ENCODE peak calls at places on chromosomes 11 and 22, in nine cellular contexts. K is astrocyte; W is central memory CD4-positive, alpha-beta T cell; T is adrenal gland; H is PC-3; E is stimulated activated CD8-positive, alpha-beta memory T cell treated with anti-CD3 and anti-CD28 coated beads, Interleukin-4, amount 100 ng/mL, for 24 hours; R is epithelial cell of esophagus; C is sciatic nerve; V is body of pancreas. I is an unnamed sample.

GRCh38 chr11:84794663-84795443 is 832.3 kb downstream of the DLG2 start:
- DNase-seq in H (no peak), T (no peak), K (no peak), W (no peak), R (no peak), V (no peak), C (no peak), E (no peak), I (no peak)

GRCh38 chr22:25564320-25564978 is at the start of gene GRK3:
- DNase-seq in V (peak), W (peak), R (peak), E (peak), H (no peak), T (peak), C (peak), K (peak), I (peak)

GRCh38 chr22:44586337-44586990 is 88.4 kb upstream of the RTL6 start:
- DNase-seq in E (no peak), C (no peak), T (no peak), V (no peak), R (peak), K (no peak), H (peak), W (no peak), I (no peak)

GRCh38 chr11:2466869-2467694 is 22.3 kb downstream of the KCNQ1 start:
- DNase-seq in H (no peak), E (no peak), C (peak), T (peak), W (peak), V (no peak), K (no peak), R (no peak), I (no peak)

GRCh38 chr11:57567210-57567511 is 311 bp downstream of the UBE2L6 start:
- DNase-seq in E (no peak), W (peak), C (no peak), K (peak), R (no peak), V (no peak), T (peak), H (peak), I (no peak)

GRCh38 chr11:33582636-33583325 is 117.8 kb downstream of the C11orf91 start:
- DNase-seq in E (no peak), T (no peak), V (no peak), W (no peak), C (no peak), H (no peak), R (no peak), K (no peak), I (no peak)

GRCh38 chr11:113106507-113106906 is 145.3 kb downstream of the NCAM1 start:
- DNase-seq in H (no peak), V (no peak), R (no peak), T (no peak), K (peak), W (no peak), C (no peak), E (no peak), I (no peak)

GRCh38 chr22:37733625-37734401 is 37.0 kb downstream of the TRIOBP start:
- DNase-seq in E (no peak), K (no peak), H (no peak), W (no peak), C (no peak), T (no peak), R (no peak), V (no peak), I (no peak)

GRCh38 chr11:132838621-132839020 is 693.7 kb downstream of the OPCML start:
- DNase-seq in E (no peak), H (no peak), V (no peak), R (peak), W (no peak), K (peak), C (no peak), T (no peak), I (peak)

GRCh38 chr22:42937164-42937854 is 77.6 kb downstream of the PACSIN2 start:
- DNase-seq in K (peak), V (peak), T (peak), C (no peak), E (peak), R (peak), H (peak), W (no peak), I (peak)

GRCh38 chr11:6667733-6668374 is 12.2 kb upstream of the DCHS1 start:
- DNase-seq in C (no peak), R (peak), E (no peak), V (peak), K (no peak), T (no peak), H (peak), W (peak), I (peak)

GRCh38 chr11:102240502-102240901 is 76.8 kb upstream of the BIRC3 start:
- DNase-seq in T (no peak), H (peak), R (no peak), E (no peak), C (no peak), V (no peak), W (no peak), K (peak), I (no peak)

GRCh38 chr22:37240240-37240940 is 3.7 kb downstream of the RAC2 start:
- DNase-seq in H (no peak), R (no peak), E (no peak), V (no peak), K (no peak), C (no peak), W (no peak), T (no peak), I (no peak)

GRCh38 chr11:122343247-122343646 is 227.2 kb upstream of the BLID start:
- DNase-seq in V (no peak), W (no peak), H (no peak), R (no peak), K (peak), T (no peak), C (no peak), E (no peak), I (no peak)